ENCODE peak calls at places on chromosomes 3 and 15, in nine cellular contexts. U is lower lobe of right lung, L is NT2/D1, K is posterior vena cava, X is activated T-cell treated with anti-CD3 and anti-CD28 coated beads for 1 hour, O is vagina, V is left ventricle myocardium superior, A is heart left ventricle, W is ACHN. S is an unnamed sample.

GRCh38 chr3:109806929-109807328 is 469.6 kb upstream of the DPPA4 start:
- DNase-seq in U (no peak), O (no peak), A (no peak), L (no peak), W (no peak), K (no peak), X (no peak), V (no peak), S (no peak)

GRCh38 chr3:87625911-87626310 is 349.5 kb upstream of the POU1F1 start:
- DNase-seq in W (no peak), K (no peak), U (no peak), L (no peak), V (no peak), A (no peak), O (no peak), X (no peak), S (no peak)

GRCh38 chr3:138686771-138687221 is 78.2 kb downstream of the FAIM start:
- DNase-seq in L (no peak), K (no peak), V (no peak), W (peak), O (no peak), U (no peak), X (no peak), A (no peak), S (no peak)

GRCh38 chr3:34183581-34184313 is 385.3 kb downstream of the PDCD6IP start:
- DNase-seq in K (no peak), O (no peak), V (no peak), A (no peak), X (no peak), L (no peak), W (no peak), U (no peak), S (no peak)

GRCh38 chr15:90813796-90814192 is 54.6 kb upstream of the FURIN start:
- DNase-seq in L (no peak), U (no peak), W (no peak), K (no peak), V (no peak), A (no peak), X (no peak), O (no peak), S (no peak)

GRCh38 chr3:94099311-94099710 is 36.5 kb downstream of the NSUN3 start:
- DNase-seq in L (no peak), A (no peak), O (no peak), K (no peak), X (no peak), U (no peak), V (no peak), W (no peak), S (no peak)

GRCh38 chr3:156488771-156489170 is 66.1 kb downstream of the SSR3 start:
- DNase-seq in U (no peak), O (no peak), W (no peak), L (no peak), X (no peak), A (no peak), K (no peak), V (no peak), S (no peak)

GRCh38 chr3:49411550-49411967 is 217 bp downstream of the RHOA start:
- DNase-seq in K (peak), U (peak), W (no peak), X (peak), A (peak), O (no peak), L (no peak), V (peak), S (no peak)

GRCh38 chr3:81910244-81910852 is 148.9 kb upstream of the GBE1 start:
- DNase-seq in U (no peak), W (peak), X (no peak), A (no peak), O (no peak), K (no peak), V (no peak), L (peak), S (no peak)

GRCh38 chr15:88990185-88990679 is 77.1 kb upstream of the MFGE8 start:
- DNase-seq in W (no peak), A (no peak), L (no peak), O (no peak), X (no peak), V (no peak), U (no peak), K (no peak), S (no peak)

GRCh38 chr3:125302932-125303331 is 72.2 kb downstream of the ZNF148 start:
- DNase-seq in A (no peak), X (no peak), W (no peak), V (no peak), L (no peak), U (no peak), K (no peak), O (no peak), S (no peak)

GRCh38 chr3:49721861-49722781 is 1.6 kb downstream of the GMPPB start:
- DNase-seq in A (peak), U (no peak), O (peak), X (no peak), L (no peak), K (peak), V (no peak), W (no peak), S (no peak)

GRCh38 chr3:143720381-143720780 is 127.9 kb downstream of the SLC9A9 start:
- DNase-seq in V (no peak), L (no peak), W (no peak), U (no peak), K (no peak), A (no peak), X (no peak), O (no peak), S (no peak)

GRCh38 chr3:189629803-189630455 is 1.3 kb upstream of the TP63 start:
- DNase-seq in W (no peak), K (peak), V (peak), U (peak), L (no peak), X (no peak), O (no peak), A (no peak), S (no peak)

GRCh38 chr15:67369359-67369758 is 114.8 kb downstream of the IQCH start:
- DNase-seq in U (no peak), K (no peak), X (no peak), A (no peak), L (no peak), W (no peak), V (no peak), O (no peak), S (no peak)

GRCh38 chr15:52503788-52504496 is 24.7 kb downstream of the MYO5A start:
- DNase-seq in V (no peak), L (no peak), W (no peak), O (no peak), K (no peak), X (no peak), U (no peak), A (no peak), S (no peak)

GRCh38 chr3:105397974-105398373 is 31.3 kb downstream of the ALCAM start:
- DNase-seq in V (no peak), A (no peak), L (no peak), X (no peak), W (no peak), U (no peak), O (no peak), K (no peak), S (no peak)

GRCh38 chr3:194395201-194395600 is 3.9 kb downstream of the GP5 start:
- DNase-seq in K (no peak), U (no peak), L (no peak), W (no peak), A (no peak), V (no peak), X (no peak), O (no peak), S (no peak)

GRCh38 chr3:123374016-123374415 is 74.9 kb downstream of the ADCY5 start:
- DNase-seq in V (no peak), W (no peak), O (no peak), A (no peak), L (no peak), U (no peak), K (no peak), X (no peak), S (no peak)

GRCh38 chr3:39255503-39256325 is 24.1 kb downstream of the CX3CR1 start:
- DNase-seq in A (no peak), V (no peak), W (no peak), U (peak), X (no peak), O (no peak), K (no peak), L (no peak), S (no peak)

GRCh38 chr3:130414457-130414856 is 69.0 kb downstream of the COL6A5 start:
- DNase-seq in L (no peak), V (no peak), O (no peak), K (no peak), W (no peak), A (no peak), X (no peak), U (no peak), S (no peak)

GRCh38 chr15:97235285-97235985 is 725.1 kb upstream of the ARRDC4 start:
- DNase-seq in A (peak), L (peak), U (no peak), X (peak), K (no peak), O (no peak), V (no peak), W (peak), S (no peak)

GRCh38 chr3:108755686-108756085 is 1.5 kb downstream of the RETNLB start:
- DNase-seq in L (no peak), O (no peak), V (no peak), A (no peak), W (no peak), X (no peak), U (no peak), K (no peak), S (no peak)

GRCh38 chr15:101702077-101702476 is 22.2 kb downstream of the TARS3 start:
- DNase-seq in A (no peak), V (no peak), W (no peak), U (no peak), X (no peak), O (no peak), L (no peak), K (no peak), S (no peak)

GRCh38 chr3:52195823-52196331 is 2.1 kb upstream of the ALAS1 start:
- DNase-seq in A (no peak), X (no peak), U (peak), V (no peak), L (no peak), K (no peak), W (no peak), O (no peak), S (no peak)

GRCh38 chr3:34046154-34046553 is 247.7 kb downstream of the PDCD6IP start:
- DNase-seq in U (no peak), O (no peak), V (no peak), K (no peak), X (no peak), L (no peak), W (no peak), A (no peak), S (no peak)

GRCh38 chr3:156677120-156677479 is 2.7 kb downstream of the TIPARP start:
- DNase-seq in L (no peak), U (no peak), O (no peak), W (no peak), K (no peak), X (no peak), A (no peak), V (no peak), S (no peak)

GRCh38 chr3:9142346-9142745 is 107.1 kb downstream of the SRGAP3 start:
- DNase-seq in A (no peak), V (no peak), L (no peak), U (no peak), K (no peak), X (no peak), O (no peak), W (no peak), S (no peak)

GRCh38 chr3:130627143-130627849 is 110.3 kb downstream of the COL6A6 start:
- DNase-seq in O (no peak), A (no peak), W (no peak), U (no peak), K (no peak), V (no peak), X (no peak), L (no peak), S (no peak)

GRCh38 chr3:76570436-76571057 is 469.4 kb upstream of the ROBO2 start:
- DNase-seq in L (no peak), U (no peak), X (no peak), V (no peak), W (peak), K (no peak), A (no peak), O (no peak), S (no peak)

GRCh38 chr15:69757186-69757585 is 304.6 kb downstream of the RPLP1 start:
- DNase-seq in W (no peak), X (peak), U (no peak), O (no peak), K (no peak), V (no peak), L (no peak), A (no peak), S (no peak)

GRCh38 chr3:124707667-124708066 is 22.6 kb upstream of the UMPS start:
- DNase-seq in W (no peak), A (no peak), K (no peak), V (no peak), O (no peak), L (peak), U (no peak), X (no peak), S (no peak)

GRCh38 chr3:10553586-10554235 is 48.3 kb upstream of the ATP2B2 start:
- DNase-seq in U (no peak), L (peak), X (no peak), W (no peak), K (no peak), A (peak), O (no peak), V (no peak), S (peak)

GRCh38 chr3:149898771-149899170 is 71.9 kb downstream of the PFN2 start:
- DNase-seq in V (no peak), W (no peak), U (no peak), L (no peak), X (no peak), O (no peak), K (no peak), A (no peak), S (no peak)

GRCh38 chr3:188003188-188004171 is 150.5 kb upstream of the LPP start:
- DNase-seq in V (no peak), K (no peak), O (no peak), L (no peak), X (no peak), W (no peak), A (no peak), U (no peak), S (no peak)

GRCh38 chr3:66762888-66763287 is 235.2 kb upstream of the KBTBD8 start:
- DNase-seq in W (no peak), L (no peak), O (no peak), A (no peak), K (no peak), V (no peak), U (no peak), X (no peak), S (no peak)

GRCh38 chr3:139657434-139657833 is 20.3 kb downstream of the NMNAT3 start:
- DNase-seq in W (no peak), X (no peak), L (no peak), V (no peak), U (no peak), K (no peak), A (no peak), O (no peak), S (no peak)